ENCODE peak calls at places on chromosomes 12 and 14, in six cellular contexts. One of them, this sample, is unnamed.

GRCh38 chr12:12079291-12079690 is 8.6 kb downstream of the BCL2L14 start:
- DNase-seq in ureter: no peak
- DNase-seq in G401: no peak
- DNase-seq in ovary: no peak
- DNase-seq in KG1: no peak
- DNase-seq in HAP-1: no peak
- DNase-seq in this sample: no peak

GRCh38 chr12:11651377-11651776 is 1.9 kb downstream of the ETV6 start:
- DNase-seq in ureter: no peak
- DNase-seq in G401: no peak
- DNase-seq in ovary: no peak
- DNase-seq in KG1: no peak
- DNase-seq in HAP-1: no peak
- DNase-seq in this sample: no peak

GRCh38 chr12:64796205-64796845 is 28.1 kb upstream of the TBC1D30 start:
- DNase-seq in ureter: peak
- DNase-seq in G401: peak
- DNase-seq in ovary: peak
- DNase-seq in KG1: peak
- DNase-seq in HAP-1: peak
- DNase-seq in this sample: peak

GRCh38 chr14:52706724-52707706 is at the start of gene PSMC6:
- DNase-seq in ureter: peak
- DNase-seq in G401: peak
- DNase-seq in ovary: peak
- DNase-seq in KG1: peak
- DNase-seq in HAP-1: peak
- DNase-seq in this sample: peak

GRCh38 chr14:103625361-103626095 is 3.5 kb upstream of the KLC1 start:
- DNase-seq in ureter: no peak
- DNase-seq in G401: no peak
- DNase-seq in ovary: no peak
- DNase-seq in KG1: no peak
- DNase-seq in HAP-1: no peak
- DNase-seq in this sample: no peak

GRCh38 chr12:39619316-39619659 is 315 bp downstream of the ABCD2 start:
- DNase-seq in ureter: no peak
- DNase-seq in G401: peak
- DNase-seq in ovary: no peak
- DNase-seq in KG1: no peak
- DNase-seq in HAP-1: no peak
- DNase-seq in this sample: no peak

GRCh38 chr12:131034631-131035267 is 81.0 kb downstream of the ADGRD1 start:
- DNase-seq in ureter: no peak
- DNase-seq in G401: no peak
- DNase-seq in ovary: no peak
- DNase-seq in KG1: no peak
- DNase-seq in HAP-1: no peak
- DNase-seq in this sample: peak

GRCh38 chr12:49622501-49623141 is 740 bp upstream of the PRPF40B start:
- DNase-seq in ureter: no peak
- DNase-seq in G401: peak
- DNase-seq in ovary: peak
- DNase-seq in KG1: peak
- DNase-seq in HAP-1: peak
- DNase-seq in this sample: no peak

GRCh38 chr14:53668861-53669260 is 287.8 kb downstream of the BMP4 start:
- DNase-seq in ureter: no peak
- DNase-seq in G401: no peak
- DNase-seq in ovary: no peak
- DNase-seq in KG1: no peak
- DNase-seq in HAP-1: no peak
- DNase-seq in this sample: no peak

GRCh38 chr14:103537175-103537990 is 8.4 kb downstream of the TRMT61A start:
- DNase-seq in ureter: no peak
- DNase-seq in G401: no peak
- DNase-seq in ovary: peak
- DNase-seq in KG1: no peak
- DNase-seq in HAP-1: no peak
- DNase-seq in this sample: no peak

GRCh38 chr12:47297993-47298392 is 218.2 kb upstream of the AMIGO2 start:
- DNase-seq in ureter: no peak
- DNase-seq in G401: no peak
- DNase-seq in ovary: no peak
- DNase-seq in KG1: no peak
- DNase-seq in HAP-1: no peak
- DNase-seq in this sample: no peak

GRCh38 chr14:77455966-77456640 is 1.3 kb downstream of the VIPAS39 start:
- DNase-seq in ureter: no peak
- DNase-seq in G401: no peak
- DNase-seq in ovary: no peak
- DNase-seq in KG1: no peak
- DNase-seq in HAP-1: no peak
- DNase-seq in this sample: no peak

GRCh38 chr12:68479832-68480291 is 130.8 kb upstream of the RAP1B start:
- DNase-seq in ureter: no peak
- DNase-seq in G401: no peak
- DNase-seq in ovary: no peak
- DNase-seq in KG1: no peak
- DNase-seq in HAP-1: peak
- DNase-seq in this sample: no peak

GRCh38 chr12:121796855-121797751 is 3.6 kb upstream of the RHOF start:
- DNase-seq in ureter: peak
- DNase-seq in G401: peak
- DNase-seq in ovary: peak
- DNase-seq in KG1: no peak
- DNase-seq in HAP-1: peak
- DNase-seq in this sample: peak

GRCh38 chr14:105690671-105691070 is 164.3 kb downstream of the TMEM121 start:
- DNase-seq in ureter: no peak
- DNase-seq in G401: no peak
- DNase-seq in ovary: no peak
- DNase-seq in KG1: no peak
- DNase-seq in HAP-1: no peak
- DNase-seq in this sample: no peak

GRCh38 chr12:14777271-14777670 is 26.0 kb downstream of the WBP11 start:
- DNase-seq in ureter: peak
- DNase-seq in G401: no peak
- DNase-seq in ovary: no peak
- DNase-seq in KG1: no peak
- DNase-seq in HAP-1: no peak
- DNase-seq in this sample: no peak

GRCh38 chr12:11763760-11764520 is 114.5 kb downstream of the ETV6 start:
- DNase-seq in ureter: no peak
- DNase-seq in G401: no peak
- DNase-seq in ovary: no peak
- DNase-seq in KG1: no peak
- DNase-seq in HAP-1: no peak
- DNase-seq in this sample: no peak

GRCh38 chr14:71114580-71114979 is 207.3 kb downstream of the PCNX1 start:
- DNase-seq in ureter: no peak
- DNase-seq in G401: no peak
- DNase-seq in ovary: no peak
- DNase-seq in KG1: no peak
- DNase-seq in HAP-1: no peak
- DNase-seq in this sample: no peak

GRCh38 chr14:105216490-105217247 is 31.7 kb upstream of the BTBD6 start:
- DNase-seq in ureter: no peak
- DNase-seq in G401: no peak
- DNase-seq in ovary: no peak
- DNase-seq in KG1: no peak
- DNase-seq in HAP-1: no peak
- DNase-seq in this sample: no peak